ENCODE peak calls at places on chromosome 12, in seven cellular contexts. N is neuronal stem cell, M is right lobe of liver, P is mucosa of descending colon, H is ovary, G is left ventricle myocardium inferior, B is neural progenitor cell. D is an unnamed sample. For H3K4me1, H3K36me3 and H3K9me3, the result is how much of the 10 kb centered on the place peaks cover.

GRCh38 chr12:113900711-113901110 is 65.4 kb downstream of the RBM19 start:
- DNase-seq in N (no peak), M (no peak), P (no peak), H (no peak), G (no peak), B (no peak), D (no peak)

GRCh38 chr12:49937639-49938300 is 12.8 kb upstream of the AQP2 start:
- DNase-seq in N (no peak), M (no peak), P (no peak), H (no peak), G (no peak), B (no peak), D (no peak)

GRCh38 chr12:90129369-90130030 is 420.9 kb upstream of the ATP2B1 start:
- DNase-seq in N (no peak), M (no peak), P (no peak), H (no peak), G (no peak), B (no peak), D (no peak)

GRCh38 chr12:95733156-95733825 is 57.3 kb downstream of the NTN4 start:
- DNase-seq in N (no peak), M (no peak), P (peak), H (peak), G (no peak), B (no peak), D (no peak)

GRCh38 chr12:78555802-78556201 is 308.8 kb upstream of the SYT1 start:
- DNase-seq in N (no peak), M (no peak), P (no peak), H (no peak), G (no peak), B (no peak), D (no peak)

GRCh38 chr12:72057330-72057911 is 118.8 kb downstream of the TPH2 start:
- DNase-seq in N (no peak), M (no peak), P (no peak), H (no peak), G (no peak), B (no peak), D (no peak)

GRCh38 chr12:31021809-31022492 is 51.7 kb upstream of the DDX11 start:
- DNase-seq in N (no peak), M (no peak), P (no peak), H (no peak), G (no peak), B (no peak), D (no peak)

GRCh38 chr12:123983822-123984485 is 10.9 kb downstream of the ZNF664 start:
- DNase-seq in N (peak), M (no peak), P (peak), H (peak), G (no peak), B (peak), D (peak)

GRCh38 chr12:77102691-77103090 is 37.3 kb upstream of the E2F7 start:
- DNase-seq in N (no peak), M (no peak), P (no peak), H (no peak), G (no peak), B (no peak), D (no peak)

GRCh38 chr12:6778212-6778570 is 5.9 kb downstream of the LAG3 start:
- DNase-seq in N (no peak), M (no peak), P (no peak), H (peak), G (peak), B (peak), D (peak)

GRCh38 chr12:122874081-122874480 is 21.8 kb downstream of the VPS37B start:
- DNase-seq in N (no peak), M (no peak), P (no peak), H (no peak), G (no peak), B (peak), D (peak)

GRCh38 chr12:13857750-13858149 is 123.7 kb downstream of the GRIN2B start:
- DNase-seq in N (no peak), M (no peak), P (no peak), H (no peak), G (no peak), B (no peak), D (no peak)

GRCh38 chr12:14256139-14256538 is 109.3 kb upstream of the ATF7IP start:
- DNase-seq in N (no peak), M (no peak), P (no peak), H (no peak), G (no peak), B (no peak), D (no peak)

GRCh38 chr12:101824831-101825230 is 5.9 kb downstream of the GNPTAB start:
- DNase-seq in N (no peak), M (no peak), P (no peak), H (no peak), G (no peak), B (no peak), D (no peak)

GRCh38 chr12:85606455-85606854 is 229.8 kb downstream of the RASSF9 start:
- DNase-seq in N (no peak), M (no peak), P (no peak), H (no peak), G (no peak), B (no peak), D (no peak)

GRCh38 chr12:52139147-52139546 is 52.7 kb downstream of the KRT80 start:
- DNase-seq in N (no peak), M (no peak), P (no peak), H (no peak), G (no peak), B (no peak), D (no peak)

GRCh38 chr12:59803735-59804134 is 207.9 kb downstream of the SLC16A7 start:
- DNase-seq in N (no peak), M (no peak), P (no peak), H (no peak), G (no peak), B (no peak), D (no peak)

DNA sequence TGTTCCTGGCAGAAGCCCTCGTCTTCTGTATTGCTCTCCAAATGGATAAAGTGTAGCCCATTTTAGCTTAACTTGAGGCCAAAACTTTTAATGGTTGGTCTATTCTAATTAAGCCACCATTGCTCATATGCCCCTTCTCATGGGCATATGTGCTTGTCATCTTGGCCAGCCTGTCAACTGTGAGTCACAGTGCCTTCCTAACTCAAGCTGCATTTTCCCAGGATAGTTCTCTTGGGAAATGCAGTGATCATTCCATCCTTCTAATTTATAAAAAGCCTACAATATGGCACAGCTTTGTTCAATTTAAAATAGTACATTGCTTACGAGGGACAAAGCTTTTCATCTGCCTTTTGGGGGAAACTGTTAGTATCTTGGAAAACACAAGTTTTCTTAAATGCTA is 6.6 kb downstream of the PTHLH start:
- DNase-seq in N (no peak), M (no peak), P (no peak), H (no peak), G (no peak), B (no peak), D (no peak)
- H3K4me1 ChIP-seq in N (under half), M (under half), P (under half), H (under half), G (under half), B (under half), D (under half)

GRCh38 chr12:11759894-11760293 is 110.4 kb downstream of the ETV6 start:
- DNase-seq in N (no peak), M (no peak), P (no peak), H (no peak), G (no peak), B (no peak), D (no peak)
- H3K36me3 ChIP-seq in N (under half), M (under half), P (under half), H (under half), G (under half), B (under half), D (under half)

GRCh38 chr12:57661376-57661775 is 28.4 kb upstream of the B4GALNT1 start:
- DNase-seq in N (no peak), M (no peak), P (no peak), H (no peak), G (no peak), B (no peak), D (no peak)

GRCh38 chr12:57654042-57654441 is 21.0 kb upstream of the B4GALNT1 start:
- DNase-seq in N (no peak), M (no peak), P (no peak), H (no peak), G (no peak), B (no peak), D (no peak)

GRCh38 chr12:57655541-57656240 is 22.7 kb upstream of the B4GALNT1 start:
- DNase-seq in N (no peak), M (no peak), P (no peak), H (no peak), G (no peak), B (no peak), D (no peak)

GRCh38 chr12:57658890-57659289 is 25.9 kb upstream of the B4GALNT1 start:
- DNase-seq in N (no peak), M (no peak), P (no peak), H (no peak), G (no peak), B (no peak), D (no peak)

DNA sequence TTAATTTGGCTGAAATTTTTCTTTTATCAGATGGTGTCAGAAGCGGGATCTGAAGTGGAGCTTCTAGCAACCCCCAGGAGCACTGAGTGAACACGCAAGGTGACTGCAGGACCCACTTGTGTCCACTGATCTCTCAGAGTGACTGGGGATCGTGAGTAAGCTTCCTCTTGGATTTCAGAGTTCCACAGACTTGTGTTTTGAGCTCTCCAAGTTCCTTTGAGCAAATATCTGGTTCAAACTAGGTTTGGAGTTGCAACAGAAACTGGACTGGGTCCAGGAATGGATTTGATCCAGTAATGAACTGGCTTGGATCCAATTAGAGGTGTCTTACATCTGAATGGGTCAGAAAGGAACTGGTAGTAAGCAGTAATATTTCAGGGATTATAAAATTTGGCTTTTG is 24.7 kb upstream of the B4GALNT1 start:
- DNase-seq in N (no peak), M (no peak), P (no peak), H (peak), G (no peak), B (no peak), D (no peak)
- H3K9me3 ChIP-seq in N (under half), M (under half), P (under half), H (under half), G (under half), B (under half), D (under half)

GRCh38 chr12:54059668-54060067 is 6.0 kb downstream of the HOXC4 start:
- DNase-seq in N (no peak), M (no peak), P (no peak), H (no peak), G (no peak), B (no peak), D (no peak)

GRCh38 chr12:54060174-54060974 is 6.7 kb downstream of the HOXC4 start:
- DNase-seq in N (no peak), M (no peak), P (no peak), H (no peak), G (no peak), B (no peak), D (no peak)

GRCh38 chr12:54056110-54056509 is 2.5 kb downstream of the HOXC4 start:
- DNase-seq in N (no peak), M (no peak), P (no peak), H (no peak), G (no peak), B (no peak), D (no peak)

GRCh38 chr12:54060975-54061778 is 7.5 kb downstream of the HOXC4 start:
- DNase-seq in N (no peak), M (no peak), P (no peak), H (no peak), G (no peak), B (no peak), D (no peak)

DNA sequence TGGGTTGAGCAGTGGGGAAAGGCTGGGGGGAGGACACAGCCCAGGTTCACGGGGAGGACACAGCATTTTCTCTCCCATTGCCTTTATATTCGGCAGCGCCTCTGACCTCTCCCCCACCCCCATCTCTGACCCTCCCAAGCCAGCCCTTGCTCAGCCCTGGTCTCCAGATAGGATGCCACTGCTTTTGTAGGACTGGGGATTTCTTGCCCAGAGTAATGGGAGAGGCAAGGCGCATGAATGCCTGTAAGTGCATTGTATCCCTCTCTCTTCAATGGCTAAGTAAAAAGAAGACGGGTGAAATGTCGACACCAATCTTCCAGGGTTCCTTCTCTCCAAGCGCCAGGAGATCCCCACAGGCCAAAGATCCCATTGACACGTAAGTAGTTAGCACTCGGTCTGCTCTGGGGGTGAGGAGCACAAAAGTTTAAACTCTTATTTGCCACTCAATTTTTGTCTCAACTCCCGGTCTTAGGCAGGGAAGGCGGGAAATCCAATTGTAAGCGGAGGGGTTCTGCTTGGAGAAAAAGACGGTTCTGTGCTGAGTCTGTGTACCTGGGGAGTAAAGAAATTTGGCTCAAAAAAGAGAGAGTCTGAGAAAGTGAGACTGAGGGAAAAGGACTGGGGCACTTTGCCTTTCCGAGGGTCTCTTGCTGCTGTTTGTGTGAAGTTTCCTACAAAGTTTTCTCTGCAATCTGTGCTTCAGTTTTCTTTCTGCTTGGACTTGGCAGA is 4.7 kb downstream of the HOXC4 start:
- DNase-seq in N (no peak), M (no peak), P (no peak), H (no peak), G (no peak), B (no peak), D (no peak)
- H3K4me1 ChIP-seq in N (under half), M (under half), P (under half), H (under half), G (under half), B (under half), D (under half)

DNA sequence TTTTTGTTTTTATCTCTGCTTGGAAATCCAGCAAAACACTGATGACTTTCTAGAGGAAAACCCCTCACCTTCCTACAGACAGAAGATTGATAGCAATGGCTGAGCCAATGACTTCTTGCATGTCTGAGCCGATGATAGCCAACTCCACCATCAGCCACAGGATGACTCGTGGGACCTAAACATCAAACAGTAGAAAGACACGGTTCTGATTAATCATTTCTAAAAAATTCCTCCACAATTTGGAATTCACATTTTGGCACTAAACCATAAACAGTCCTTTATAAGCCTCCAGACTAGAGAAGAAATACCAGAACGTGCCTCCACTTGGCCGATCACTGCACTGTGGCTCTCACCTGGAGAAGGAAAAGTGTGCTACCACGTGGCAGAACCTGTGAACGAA is 25.9 kb downstream of the SLC11A2 start:
- DNase-seq in N (no peak), M (no peak), P (no peak), H (no peak), G (no peak), B (no peak), D (no peak)
- H3K36me3 ChIP-seq in N (under half), M (under half), P (under half), H (under half), G (half or more), B (under half), D (half or more)